ENCODE peak calls at places on chromosome 19, in seven cellular contexts. One of them, this sample, is unnamed.

GRCh38 chr19:17775991-17776803 is 18.7 kb upstream of the B3GNT3 start:
- DNase-seq in stimulated activated CD8-positive, alpha-beta memory T cell treated with anti-CD3 and anti-CD28 coated beads, Interleukin-2, amount 100 ng/mL, for 1 hour: no peak
- DNase-seq in fibroblast of pulmonary artery: no peak
- DNase-seq in T follicular helper cell: no peak
- DNase-seq in stimulated activated CD4-positive, alpha-beta T cell treated with anti-CD3 and anti-CD28 coated beads, Interleukin-12 subunit alpha, Interleukin-12 subunit beta, amount 100 ng/mL, for 48 hours: no peak
- DNase-seq in stimulated activated effector memory CD8-positive, alpha-beta T cell treated with anti-CD3 and anti-CD28 coated beads, Interleukin-12 subunit alpha, Interleukin-12 subunit beta, amount 100 ng/mL, for 72 hours: no peak
- DNase-seq in T-cell: no peak
- DNase-seq in this sample: no peak

GRCh38 chr19:45103200-45103624 is 10.2 kb downstream of the PPP1R37 start:
- DNase-seq in stimulated activated CD8-positive, alpha-beta memory T cell treated with anti-CD3 and anti-CD28 coated beads, Interleukin-2, amount 100 ng/mL, for 1 hour: no peak
- DNase-seq in fibroblast of pulmonary artery: peak
- DNase-seq in T follicular helper cell: no peak
- DNase-seq in stimulated activated CD4-positive, alpha-beta T cell treated with anti-CD3 and anti-CD28 coated beads, Interleukin-12 subunit alpha, Interleukin-12 subunit beta, amount 100 ng/mL, for 48 hours: no peak
- DNase-seq in stimulated activated effector memory CD8-positive, alpha-beta T cell treated with anti-CD3 and anti-CD28 coated beads, Interleukin-12 subunit alpha, Interleukin-12 subunit beta, amount 100 ng/mL, for 72 hours: no peak
- DNase-seq in T-cell: peak
- DNase-seq in this sample: no peak

GRCh38 chr19:4764290-4764660 is 27.3 kb upstream of the FEM1A start:
- DNase-seq in stimulated activated CD8-positive, alpha-beta memory T cell treated with anti-CD3 and anti-CD28 coated beads, Interleukin-2, amount 100 ng/mL, for 1 hour: no peak
- DNase-seq in fibroblast of pulmonary artery: no peak
- DNase-seq in T follicular helper cell: no peak
- DNase-seq in stimulated activated CD4-positive, alpha-beta T cell treated with anti-CD3 and anti-CD28 coated beads, Interleukin-12 subunit alpha, Interleukin-12 subunit beta, amount 100 ng/mL, for 48 hours: no peak
- DNase-seq in stimulated activated effector memory CD8-positive, alpha-beta T cell treated with anti-CD3 and anti-CD28 coated beads, Interleukin-12 subunit alpha, Interleukin-12 subunit beta, amount 100 ng/mL, for 72 hours: no peak
- DNase-seq in T-cell: no peak
- DNase-seq in this sample: no peak

GRCh38 chr19:28582807-28583206 is 630.1 kb downstream of the UQCRFS1 start:
- DNase-seq in stimulated activated CD8-positive, alpha-beta memory T cell treated with anti-CD3 and anti-CD28 coated beads, Interleukin-2, amount 100 ng/mL, for 1 hour: no peak
- DNase-seq in fibroblast of pulmonary artery: no peak
- DNase-seq in T follicular helper cell: no peak
- DNase-seq in stimulated activated CD4-positive, alpha-beta T cell treated with anti-CD3 and anti-CD28 coated beads, Interleukin-12 subunit alpha, Interleukin-12 subunit beta, amount 100 ng/mL, for 48 hours: no peak
- DNase-seq in stimulated activated effector memory CD8-positive, alpha-beta T cell treated with anti-CD3 and anti-CD28 coated beads, Interleukin-12 subunit alpha, Interleukin-12 subunit beta, amount 100 ng/mL, for 72 hours: no peak
- DNase-seq in T-cell: no peak
- DNase-seq in this sample: no peak

GRCh38 chr19:51172223-51172622 is 30.1 kb downstream of the SIGLEC7 start:
- DNase-seq in stimulated activated CD8-positive, alpha-beta memory T cell treated with anti-CD3 and anti-CD28 coated beads, Interleukin-2, amount 100 ng/mL, for 1 hour: no peak
- DNase-seq in fibroblast of pulmonary artery: no peak
- DNase-seq in T follicular helper cell: no peak
- DNase-seq in stimulated activated CD4-positive, alpha-beta T cell treated with anti-CD3 and anti-CD28 coated beads, Interleukin-12 subunit alpha, Interleukin-12 subunit beta, amount 100 ng/mL, for 48 hours: no peak
- DNase-seq in stimulated activated effector memory CD8-positive, alpha-beta T cell treated with anti-CD3 and anti-CD28 coated beads, Interleukin-12 subunit alpha, Interleukin-12 subunit beta, amount 100 ng/mL, for 72 hours: no peak
- DNase-seq in T-cell: no peak
- DNase-seq in this sample: no peak

GRCh38 chr19:1042689-1043511 is 3.0 kb downstream of the ABCA7 start:
- DNase-seq in stimulated activated CD8-positive, alpha-beta memory T cell treated with anti-CD3 and anti-CD28 coated beads, Interleukin-2, amount 100 ng/mL, for 1 hour: no peak
- DNase-seq in fibroblast of pulmonary artery: no peak
- DNase-seq in T follicular helper cell: no peak
- DNase-seq in stimulated activated CD4-positive, alpha-beta T cell treated with anti-CD3 and anti-CD28 coated beads, Interleukin-12 subunit alpha, Interleukin-12 subunit beta, amount 100 ng/mL, for 48 hours: no peak
- DNase-seq in stimulated activated effector memory CD8-positive, alpha-beta T cell treated with anti-CD3 and anti-CD28 coated beads, Interleukin-12 subunit alpha, Interleukin-12 subunit beta, amount 100 ng/mL, for 72 hours: no peak
- DNase-seq in T-cell: no peak
- DNase-seq in this sample: no peak

GRCh38 chr19:39405261-39405912 is 1.3 kb upstream of the ZFP36 start:
- DNase-seq in stimulated activated CD8-positive, alpha-beta memory T cell treated with anti-CD3 and anti-CD28 coated beads, Interleukin-2, amount 100 ng/mL, for 1 hour: no peak
- DNase-seq in fibroblast of pulmonary artery: no peak
- DNase-seq in T follicular helper cell: no peak
- DNase-seq in stimulated activated CD4-positive, alpha-beta T cell treated with anti-CD3 and anti-CD28 coated beads, Interleukin-12 subunit alpha, Interleukin-12 subunit beta, amount 100 ng/mL, for 48 hours: no peak
- DNase-seq in stimulated activated effector memory CD8-positive, alpha-beta T cell treated with anti-CD3 and anti-CD28 coated beads, Interleukin-12 subunit alpha, Interleukin-12 subunit beta, amount 100 ng/mL, for 72 hours: no peak
- DNase-seq in T-cell: no peak
- DNase-seq in this sample: no peak

GRCh38 chr19:49808762-49809154 is 4.3 kb downstream of the FUZ start:
- DNase-seq in stimulated activated CD8-positive, alpha-beta memory T cell treated with anti-CD3 and anti-CD28 coated beads, Interleukin-2, amount 100 ng/mL, for 1 hour: peak
- DNase-seq in fibroblast of pulmonary artery: peak
- DNase-seq in T follicular helper cell: peak
- DNase-seq in stimulated activated CD4-positive, alpha-beta T cell treated with anti-CD3 and anti-CD28 coated beads, Interleukin-12 subunit alpha, Interleukin-12 subunit beta, amount 100 ng/mL, for 48 hours: peak
- DNase-seq in stimulated activated effector memory CD8-positive, alpha-beta T cell treated with anti-CD3 and anti-CD28 coated beads, Interleukin-12 subunit alpha, Interleukin-12 subunit beta, amount 100 ng/mL, for 72 hours: peak
- DNase-seq in T-cell: peak
- DNase-seq in this sample: no peak

GRCh38 chr19:43847884-43848283 is 20.8 kb downstream of the ZNF283 start:
- DNase-seq in stimulated activated CD8-positive, alpha-beta memory T cell treated with anti-CD3 and anti-CD28 coated beads, Interleukin-2, amount 100 ng/mL, for 1 hour: no peak
- DNase-seq in fibroblast of pulmonary artery: no peak
- DNase-seq in T follicular helper cell: no peak
- DNase-seq in stimulated activated CD4-positive, alpha-beta T cell treated with anti-CD3 and anti-CD28 coated beads, Interleukin-12 subunit alpha, Interleukin-12 subunit beta, amount 100 ng/mL, for 48 hours: no peak
- DNase-seq in stimulated activated effector memory CD8-positive, alpha-beta T cell treated with anti-CD3 and anti-CD28 coated beads, Interleukin-12 subunit alpha, Interleukin-12 subunit beta, amount 100 ng/mL, for 72 hours: no peak
- DNase-seq in T-cell: no peak
- DNase-seq in this sample: no peak

GRCh38 chr19:58434217-58434616 is 5.7 kb downstream of the ZNF132 start:
- DNase-seq in stimulated activated CD8-positive, alpha-beta memory T cell treated with anti-CD3 and anti-CD28 coated beads, Interleukin-2, amount 100 ng/mL, for 1 hour: no peak
- DNase-seq in fibroblast of pulmonary artery: peak
- DNase-seq in T follicular helper cell: no peak
- DNase-seq in stimulated activated CD4-positive, alpha-beta T cell treated with anti-CD3 and anti-CD28 coated beads, Interleukin-12 subunit alpha, Interleukin-12 subunit beta, amount 100 ng/mL, for 48 hours: no peak
- DNase-seq in stimulated activated effector memory CD8-positive, alpha-beta T cell treated with anti-CD3 and anti-CD28 coated beads, Interleukin-12 subunit alpha, Interleukin-12 subunit beta, amount 100 ng/mL, for 72 hours: no peak
- DNase-seq in T-cell: no peak
- DNase-seq in this sample: no peak

GRCh38 chr19:54299515-54299914 is 13.5 kb downstream of the LILRA5 start:
- DNase-seq in stimulated activated CD8-positive, alpha-beta memory T cell treated with anti-CD3 and anti-CD28 coated beads, Interleukin-2, amount 100 ng/mL, for 1 hour: no peak
- DNase-seq in fibroblast of pulmonary artery: no peak
- DNase-seq in T follicular helper cell: no peak
- DNase-seq in stimulated activated CD4-positive, alpha-beta T cell treated with anti-CD3 and anti-CD28 coated beads, Interleukin-12 subunit alpha, Interleukin-12 subunit beta, amount 100 ng/mL, for 48 hours: no peak
- DNase-seq in stimulated activated effector memory CD8-positive, alpha-beta T cell treated with anti-CD3 and anti-CD28 coated beads, Interleukin-12 subunit alpha, Interleukin-12 subunit beta, amount 100 ng/mL, for 72 hours: no peak
- DNase-seq in T-cell: no peak
- DNase-seq in this sample: no peak

This sample was measured in HCT116.